ENCODE peak calls at places on chromosomes 2 and 18, in nine cellular contexts. One of them, this sample, is unnamed.

GRCh38 chr18:1133541-1133940 is 228.9 kb downstream of the ADCYAP1 start:
- DNase-seq in HepG2: no peak
- DNase-seq in A549: no peak
- DNase-seq in GM12878: no peak
- DNase-seq in ovary: no peak
- DNase-seq in sigmoid colon: no peak
- DNase-seq in tibial nerve: no peak
- DNase-seq in SK-N-SH: no peak
- DNase-seq in esophagus muscularis mucosa: no peak
- DNase-seq in this sample: no peak

GRCh38 chr2:85911836-85912692 is 23.3 kb upstream of the ST3GAL5 start:
- DNase-seq in SK-N-SH: no peak
- DNase-seq in A549: peak; percentile 62
- DNase-seq in esophagus muscularis mucosa: no peak
- DNase-seq in ovary: no peak
- DNase-seq in GM12878: no peak
- DNase-seq in tibial nerve: no peak
- DNase-seq in sigmoid colon: no peak
- DNase-seq in HepG2: no peak
- DNase-seq in this sample: no peak

GRCh38 chr18:49628993-49629795 is 67.3 kb downstream of the LIPG start:
- DNase-seq in ovary: peak; percentile 32
- DNase-seq in HepG2: peak; percentile 28
- DNase-seq in esophagus muscularis mucosa: no peak
- DNase-seq in sigmoid colon: no peak
- DNase-seq in A549: no peak
- DNase-seq in GM12878: no peak
- DNase-seq in tibial nerve: no peak
- DNase-seq in SK-N-SH: no peak
- DNase-seq in this sample: peak; percentile 22

GRCh38 chr2:230097841-230098240 is 29.1 kb upstream of the SLC16A14 start:
- DNase-seq in tibial nerve: no peak
- DNase-seq in esophagus muscularis mucosa: no peak
- DNase-seq in ovary: no peak
- DNase-seq in A549: no peak
- DNase-seq in SK-N-SH: no peak
- DNase-seq in sigmoid colon: no peak
- DNase-seq in GM12878: no peak
- DNase-seq in HepG2: no peak
- DNase-seq in this sample: no peak

GRCh38 chr2:105886029-105886454 is 141.3 kb downstream of the NCK2 start:
- DNase-seq in ovary: no peak
- DNase-seq in A549: no peak
- DNase-seq in esophagus muscularis mucosa: no peak
- DNase-seq in GM12878: no peak
- DNase-seq in SK-N-SH: no peak
- DNase-seq in sigmoid colon: no peak
- DNase-seq in tibial nerve: no peak
- DNase-seq in HepG2: no peak
- DNase-seq in this sample: no peak

GRCh38 chr2:143110759-143111428 is 18.3 kb upstream of the ARHGAP15 start:
- DNase-seq in GM12878: peak; percentile 62
- DNase-seq in HepG2: peak; percentile 68
- DNase-seq in esophagus muscularis mucosa: no peak
- DNase-seq in ovary: peak; percentile 56
- DNase-seq in A549: peak; percentile 66
- DNase-seq in sigmoid colon: no peak
- DNase-seq in SK-N-SH: peak; percentile 38
- DNase-seq in tibial nerve: peak; percentile 81
- DNase-seq in this sample: peak; percentile 60

GRCh38 chr2:190340369-190340768 is 3.0 kb upstream of the INPP1 start:
- DNase-seq in ovary: no peak
- DNase-seq in tibial nerve: no peak
- DNase-seq in sigmoid colon: no peak
- DNase-seq in SK-N-SH: no peak
- DNase-seq in GM12878: no peak
- DNase-seq in HepG2: peak; percentile 77
- DNase-seq in esophagus muscularis mucosa: no peak
- DNase-seq in A549: peak; percentile 74
- DNase-seq in this sample: no peak

GRCh38 chr2:121400206-121400605 is 115.2 kb upstream of the TFCP2L1 start:
- DNase-seq in sigmoid colon: no peak
- DNase-seq in tibial nerve: no peak
- DNase-seq in ovary: no peak
- DNase-seq in GM12878: no peak
- DNase-seq in esophagus muscularis mucosa: no peak
- DNase-seq in SK-N-SH: no peak
- DNase-seq in HepG2: no peak
- DNase-seq in A549: no peak
- DNase-seq in this sample: no peak

GRCh38 chr2:230717595-230717994 is 5.0 kb downstream of the CAB39 start:
- DNase-seq in A549: no peak
- DNase-seq in SK-N-SH: no peak
- DNase-seq in esophagus muscularis mucosa: no peak
- DNase-seq in sigmoid colon: no peak
- DNase-seq in HepG2: no peak
- DNase-seq in ovary: no peak
- DNase-seq in tibial nerve: no peak
- DNase-seq in GM12878: no peak
- DNase-seq in this sample: no peak

GRCh38 chr2:97950329-97951154 is 45.2 kb downstream of the TMEM131 start:
- DNase-seq in A549: no peak
- DNase-seq in esophagus muscularis mucosa: no peak
- DNase-seq in sigmoid colon: no peak
- DNase-seq in HepG2: no peak
- DNase-seq in ovary: no peak
- DNase-seq in tibial nerve: no peak
- DNase-seq in SK-N-SH: no peak
- DNase-seq in GM12878: no peak
- DNase-seq in this sample: no peak

GRCh38 chr2:79591281-79591680 is 78.4 kb downstream of the CTNNA2 start:
- DNase-seq in ovary: no peak
- DNase-seq in GM12878: no peak
- DNase-seq in sigmoid colon: no peak
- DNase-seq in HepG2: no peak
- DNase-seq in tibial nerve: no peak
- DNase-seq in esophagus muscularis mucosa: no peak
- DNase-seq in SK-N-SH: no peak
- DNase-seq in A549: no peak
- DNase-seq in this sample: no peak

GRCh38 chr18:54269924-54270844 is 867 bp downstream of the POLI start:
- DNase-seq in ovary: peak; percentile 49
- DNase-seq in GM12878: no peak
- DNase-seq in tibial nerve: peak; percentile 18
- DNase-seq in esophagus muscularis mucosa: no peak
- DNase-seq in HepG2: peak; percentile 35
- DNase-seq in sigmoid colon: peak; percentile 80
- DNase-seq in SK-N-SH: peak; percentile 65
- DNase-seq in A549: peak; percentile 74
- DNase-seq in this sample: peak; percentile 66

GRCh38 chr18:70907673-70908072 is 618.8 kb downstream of the SOCS6 start:
- DNase-seq in sigmoid colon: no peak
- DNase-seq in HepG2: no peak
- DNase-seq in tibial nerve: no peak
- DNase-seq in A549: peak; percentile 58
- DNase-seq in SK-N-SH: no peak
- DNase-seq in ovary: no peak
- DNase-seq in GM12878: no peak
- DNase-seq in esophagus muscularis mucosa: no peak
- DNase-seq in this sample: no peak

GRCh38 chr2:201194097-201194496 is 11.2 kb downstream of the CASP10 start:
- DNase-seq in GM12878: peak; percentile 55
- DNase-seq in sigmoid colon: no peak
- DNase-seq in esophagus muscularis mucosa: no peak
- DNase-seq in SK-N-SH: no peak
- DNase-seq in tibial nerve: no peak
- DNase-seq in HepG2: no peak
- DNase-seq in A549: no peak
- DNase-seq in ovary: no peak
- DNase-seq in this sample: no peak

GRCh38 chr2:61426267-61426897 is 44.5 kb downstream of the USP34 start:
- DNase-seq in SK-N-SH: peak; percentile 42
- DNase-seq in sigmoid colon: no peak
- DNase-seq in A549: peak; percentile 80
- DNase-seq in esophagus muscularis mucosa: no peak
- DNase-seq in GM12878: no peak
- DNase-seq in tibial nerve: no peak
- DNase-seq in HepG2: peak; percentile 66
- DNase-seq in ovary: no peak
- DNase-seq in this sample: peak; percentile 76

GRCh38 chr2:95297088-95297487 is at the start of gene KCNIP3:
- DNase-seq in ovary: no peak
- DNase-seq in sigmoid colon: no peak
- DNase-seq in tibial nerve: no peak
- DNase-seq in esophagus muscularis mucosa: no peak
- DNase-seq in A549: no peak
- DNase-seq in SK-N-SH: peak; percentile 78
- DNase-seq in GM12878: no peak
- DNase-seq in HepG2: no peak
- DNase-seq in this sample: peak; percentile 35

GRCh38 chr2:24313744-24314632 is 46.3 kb downstream of the ITSN2 start:
- DNase-seq in SK-N-SH: no peak
- DNase-seq in ovary: no peak
- DNase-seq in HepG2: no peak
- DNase-seq in sigmoid colon: no peak
- DNase-seq in A549: no peak
- DNase-seq in tibial nerve: no peak
- DNase-seq in GM12878: no peak
- DNase-seq in esophagus muscularis mucosa: no peak
- DNase-seq in this sample: no peak

GRCh38 chr2:233179848-233180368 is 71.6 kb upstream of the ATG16L1 start:
- DNase-seq in sigmoid colon: no peak
- DNase-seq in A549: no peak
- DNase-seq in esophagus muscularis mucosa: no peak
- DNase-seq in HepG2: no peak
- DNase-seq in GM12878: no peak
- DNase-seq in ovary: no peak
- DNase-seq in tibial nerve: no peak
- DNase-seq in SK-N-SH: no peak
- DNase-seq in this sample: no peak

GRCh38 chr2:38578832-38579231 is 23.9 kb downstream of the HNRNPLL start:
- DNase-seq in A549: no peak
- DNase-seq in HepG2: no peak
- DNase-seq in SK-N-SH: no peak
- DNase-seq in tibial nerve: no peak
- DNase-seq in esophagus muscularis mucosa: no peak
- DNase-seq in sigmoid colon: no peak
- DNase-seq in GM12878: no peak
- DNase-seq in ovary: no peak
- DNase-seq in this sample: no peak

GRCh38 chr2:1741851-1742250 is 2.5 kb downstream of the PXDN start:
- DNase-seq in SK-N-SH: no peak
- DNase-seq in GM12878: no peak
- DNase-seq in HepG2: no peak
- DNase-seq in sigmoid colon: peak; percentile 69
- DNase-seq in ovary: no peak
- DNase-seq in esophagus muscularis mucosa: no peak
- DNase-seq in A549: no peak
- DNase-seq in tibial nerve: no peak
- DNase-seq in this sample: no peak

GRCh38 chr2:73074110-73075069 is 2.9 kb upstream of the SFXN5 start:
- DNase-seq in sigmoid colon: no peak
- DNase-seq in SK-N-SH: no peak
- DNase-seq in tibial nerve: no peak
- DNase-seq in ovary: no peak
- DNase-seq in GM12878: no peak
- DNase-seq in esophagus muscularis mucosa: no peak
- DNase-seq in HepG2: no peak
- DNase-seq in A549: no peak
- DNase-seq in this sample: no peak

GRCh38 chr2:64288321-64288931 is 144.2 kb upstream of the PELI1 start:
- DNase-seq in SK-N-SH: no peak
- DNase-seq in HepG2: no peak
- DNase-seq in esophagus muscularis mucosa: peak; percentile 64
- DNase-seq in sigmoid colon: no peak
- DNase-seq in GM12878: no peak
- DNase-seq in A549: no peak
- DNase-seq in ovary: no peak
- DNase-seq in tibial nerve: no peak
- DNase-seq in this sample: no peak

DNA sequence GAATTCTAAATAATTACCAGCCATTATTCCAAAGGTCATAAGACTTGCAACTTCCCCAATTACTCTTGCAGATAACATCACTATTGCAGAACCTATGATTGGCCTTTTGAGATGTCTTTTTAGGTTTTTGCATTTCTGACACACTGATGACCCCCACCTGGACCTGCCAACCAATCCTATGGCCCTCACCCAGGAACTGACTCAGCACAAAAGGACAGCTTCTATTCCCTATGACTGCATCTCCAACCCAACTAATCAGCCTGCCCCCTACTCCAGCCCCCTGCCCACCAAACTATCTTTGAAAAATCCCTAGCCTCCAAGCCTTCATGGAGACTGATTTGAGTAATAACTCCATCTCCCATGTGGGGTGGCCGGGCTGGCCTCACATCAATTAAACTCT is 111.5 kb upstream of the COPS8 start:
- DNase-seq in SK-N-SH: no peak
- DNase-seq in esophagus muscularis mucosa: no peak
- DNase-seq in A549: no peak
- DNase-seq in ovary: no peak
- DNase-seq in tibial nerve: no peak
- DNase-seq in HepG2: no peak
- DNase-seq in GM12878: no peak
- DNase-seq in sigmoid colon: no peak
- DNase-seq in this sample: no peak
- TF ChIP-seq EP300 in SK-N-SH: no peak
- TF ChIP-seq EP300 in esophagus muscularis mucosa: no peak
- TF ChIP-seq EP300 in A549: no peak
- TF ChIP-seq EP300 in ovary: no peak
- TF ChIP-seq EP300 in tibial nerve: no peak
- TF ChIP-seq EP300 in HepG2: no peak
- TF ChIP-seq EP300 in GM12878: no peak
- TF ChIP-seq EP300 in sigmoid colon: no peak
- TF ChIP-seq EP300 in this sample: no peak

GRCh38 chr2:196291873-196292800 is 120.8 kb upstream of the STK17B start:
- DNase-seq in esophagus muscularis mucosa: no peak
- DNase-seq in SK-N-SH: no peak
- DNase-seq in ovary: no peak
- DNase-seq in sigmoid colon: no peak
- DNase-seq in tibial nerve: no peak
- DNase-seq in HepG2: peak; percentile 12
- DNase-seq in GM12878: no peak
- DNase-seq in A549: no peak
- DNase-seq in this sample: no peak
- H3K4me1 ChIP-seq in esophagus muscularis mucosa: no peaks in the 10 kb centered on the region
- H3K4me1 ChIP-seq in SK-N-SH: peaks cover 14% of the 10 kb centered on the region
- H3K4me1 ChIP-seq in ovary: no peaks in the 10 kb centered on the region
- H3K4me1 ChIP-seq in sigmoid colon: no peaks in the 10 kb centered on the region
- H3K4me1 ChIP-seq in tibial nerve: no peaks in the 10 kb centered on the region
- H3K4me1 ChIP-seq in HepG2: no peaks in the 10 kb centered on the region
- H3K4me1 ChIP-seq in GM12878: peaks cover 32% of the 10 kb centered on the region
- H3K4me1 ChIP-seq in A549: peaks cover 28% of the 10 kb centered on the region
- H3K4me1 ChIP-seq in this sample: no peaks in the 10 kb centered on the region

GRCh38 chr18:2883137-2883671 is 36.4 kb downstream of the EMILIN2 start:
- DNase-seq in ovary: peak; percentile 56
- DNase-seq in sigmoid colon: no peak
- DNase-seq in A549: no peak
- DNase-seq in SK-N-SH: no peak
- DNase-seq in HepG2: no peak
- DNase-seq in esophagus muscularis mucosa: peak; percentile 86
- DNase-seq in GM12878: no peak
- DNase-seq in tibial nerve: no peak
- DNase-seq in this sample: peak; percentile 19
- H3K4me3 ChIP-seq in ovary: no peak overlapping the region
- H3K4me3 ChIP-seq in sigmoid colon: no peak overlapping the region
- H3K4me3 ChIP-seq in A549: no peak overlapping the region
- H3K4me3 ChIP-seq in SK-N-SH: no peak overlapping the region
- H3K4me3 ChIP-seq in HepG2: no peak overlapping the region
- H3K4me3 ChIP-seq in esophagus muscularis mucosa: no peak overlapping the region
- H3K4me3 ChIP-seq in GM12878: no peak overlapping the region
- H3K4me3 ChIP-seq in tibial nerve: no peak overlapping the region
- H3K4me3 ChIP-seq in this sample: no peak overlapping the region

GRCh38 chr2:207617011-207617671 is 8.1 kb downstream of the METTL21A start:
- DNase-seq in HepG2: no peak
- DNase-seq in ovary: no peak
- DNase-seq in sigmoid colon: no peak
- DNase-seq in A549: peak; percentile 64
- DNase-seq in GM12878: no peak
- DNase-seq in SK-N-SH: no peak
- DNase-seq in esophagus muscularis mucosa: no peak
- DNase-seq in tibial nerve: no peak
- DNase-seq in this sample: no peak
- TF ChIP-seq EP300 in HepG2: no peak
- TF ChIP-seq EP300 in ovary: no peak
- TF ChIP-seq EP300 in sigmoid colon: no peak
- TF ChIP-seq EP300 in A549: no peak
- TF ChIP-seq EP300 in GM12878: no peak
- TF ChIP-seq EP300 in SK-N-SH: no peak
- TF ChIP-seq EP300 in esophagus muscularis mucosa: no peak
- TF ChIP-seq EP300 in tibial nerve: peak; percentile 68
- TF ChIP-seq EP300 in this sample: no peak

This sample was measured in transverse colon.